ENCODE peak calls at places on chromosomes 16 and 17, in four cellular contexts. N is neural crest cell, M is fibroblast of the aortic adventitia, Y is progenitor cell of endocrine pancreas. T is an unnamed sample.

GRCh38 chr17:42843358-42843934 is 934 bp upstream of the AOC2 start:
- DNase-seq in N (peak), M (peak), Y (no peak), T (peak)

GRCh38 chr16:14180431-14181059 is 109.4 kb downstream of the MRTFB start:
- DNase-seq in N (no peak), M (no peak), Y (no peak), T (no peak)

GRCh38 chr16:84059111-84059510 is 16.5 kb upstream of the SLC38A8 start:
- DNase-seq in N (no peak), M (no peak), Y (no peak), T (no peak)

GRCh38 chr17:42287305-42288077 is 807 bp upstream of the STAT5A start:
- DNase-seq in N (no peak), M (peak), Y (no peak), T (no peak)

GRCh38 chr17:20706752-20707372 is 127.3 kb downstream of the CDRT15L2 start:
- DNase-seq in N (no peak), M (no peak), Y (no peak), T (peak)

GRCh38 chr17:28982191-28982793 is 23.5 kb downstream of the SEZ6 start:
- DNase-seq in N (no peak), M (no peak), Y (no peak), T (no peak)

GRCh38 chr16:85602831-85603755 is 10.0 kb upstream of the GSE1 start:
- DNase-seq in N (no peak), M (no peak), Y (no peak), T (no peak)

GRCh38 chr17:82998637-82999036 is 80.8 kb upstream of the METRNL start:
- DNase-seq in N (no peak), M (no peak), Y (no peak), T (no peak)

GRCh38 chr16:87453326-87453725 is 39.5 kb downstream of the ZCCHC14 start:
- DNase-seq in N (no peak), M (no peak), Y (no peak), T (no peak)

GRCh38 chr16:56859636-56860035 is 5.4 kb upstream of the SLC12A3 start:
- DNase-seq in N (no peak), M (no peak), Y (no peak), T (no peak)

GRCh38 chr17:21029032-21029431 is 13.8 kb downstream of the USP22 start:
- DNase-seq in N (no peak), M (peak), Y (no peak), T (peak)

GRCh38 chr16:9366048-9366969 is 274.9 kb downstream of the HAPSTR1 start:
- DNase-seq in N (no peak), M (no peak), Y (no peak), T (no peak)

GRCh38 chr16:83676056-83676455 is 131.7 kb upstream of the HSBP1 start:
- DNase-seq in N (no peak), M (no peak), Y (no peak), T (no peak)

GRCh38 chr16:14089283-14089823 is 18.2 kb downstream of the MRTFB start:
- DNase-seq in N (no peak), M (no peak), Y (no peak), T (no peak)

GRCh38 chr17:77774182-77774581 is 184.3 kb upstream of the TNRC6C start:
- DNase-seq in N (no peak), M (no peak), Y (no peak), T (no peak)

GRCh38 chr17:40551091-40551873 is 14.0 kb downstream of the CCR7 start:
- DNase-seq in N (no peak), M (peak), Y (no peak), T (peak)

GRCh38 chr16:10949424-10949970 is 5.1 kb downstream of the CLEC16A start:
- DNase-seq in N (no peak), M (peak), Y (no peak), T (peak)

GRCh38 chr17:9402590-9403199 is 172.9 kb downstream of the STX8 start:
- DNase-seq in N (peak), M (peak), Y (no peak), T (peak)

GRCh38 chr17:71760062-71760720 is 360.6 kb upstream of the SOX9 start:
- DNase-seq in N (no peak), M (no peak), Y (no peak), T (peak)

GRCh38 chr17:79840204-79840988 is 1.2 kb upstream of the CBX4 start:
- DNase-seq in N (peak), M (peak), Y (no peak), T (peak)
- TF ChIP-seq CTCF in N (peak), M (no peak), Y (no peak), T (peak)

DNA sequence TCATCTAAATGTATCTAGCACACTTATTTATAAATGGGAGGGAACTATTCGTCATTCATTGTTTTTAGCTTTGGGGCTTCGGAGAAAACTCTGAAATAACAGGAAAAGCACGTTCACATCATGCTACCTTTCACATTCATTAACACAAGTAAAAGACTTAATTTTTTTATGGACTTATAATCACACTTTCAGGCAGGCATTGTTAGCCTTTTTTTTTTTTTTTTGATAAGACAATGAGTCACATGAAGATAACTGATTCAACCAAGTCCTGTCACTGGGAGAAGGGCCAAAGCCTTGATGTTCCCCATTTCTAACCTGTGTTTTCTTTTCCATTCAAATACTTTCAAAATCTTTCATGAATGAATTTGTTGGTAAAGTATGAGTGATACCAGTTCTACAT is 631.3 kb upstream of the CA10 start:
- DNase-seq in N (no peak), M (no peak), Y (no peak), T (no peak)
- TF ChIP-seq CTCF in N (no peak), M (no peak), Y (no peak), T (no peak)

GRCh38 chr17:38917259-38917658 is 8.2 kb upstream of the LASP1NB start:
- DNase-seq in N (no peak), M (no peak), Y (no peak), T (no peak)
- TF ChIP-seq CTCF in N (no peak), M (no peak), Y (no peak), T (no peak)

GRCh38 chr17:57075193-57075592 is 9.9 kb upstream of the AKAP1 start:
- DNase-seq in N (no peak), M (no peak), Y (no peak), T (no peak)
- TF ChIP-seq CTCF in N (no peak), M (no peak), Y (no peak), T (no peak)

DNA sequence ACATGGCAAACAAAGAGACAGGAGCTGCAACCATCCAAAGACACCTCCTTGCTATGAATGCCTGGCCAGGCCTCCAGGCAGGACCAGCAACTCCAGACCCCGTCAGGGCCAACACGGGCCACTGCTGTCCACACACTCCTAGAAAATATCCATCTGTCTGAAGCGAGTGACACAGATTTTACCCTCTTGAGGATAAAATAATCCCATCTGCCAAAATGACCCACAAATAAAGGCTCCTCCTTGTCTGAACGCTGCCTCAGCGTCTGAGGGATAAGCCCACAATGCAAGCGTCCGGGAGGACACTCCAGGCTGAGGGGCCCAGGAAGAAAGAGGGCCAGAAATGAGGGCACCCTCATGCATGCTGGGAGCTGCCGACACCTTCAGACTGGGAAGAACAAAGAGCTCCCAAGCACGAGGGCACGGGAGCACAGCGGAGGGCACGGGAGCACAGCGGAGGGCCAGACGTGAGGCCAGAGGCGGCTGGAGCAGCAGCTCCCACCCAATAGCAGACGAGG is 126.9 kb downstream of the ZNF778 start:
- DNase-seq in N (no peak), M (no peak), Y (no peak), T (no peak)
- TF ChIP-seq CTCF in N (no peak), M (no peak), Y (no peak), T (no peak)

DNA sequence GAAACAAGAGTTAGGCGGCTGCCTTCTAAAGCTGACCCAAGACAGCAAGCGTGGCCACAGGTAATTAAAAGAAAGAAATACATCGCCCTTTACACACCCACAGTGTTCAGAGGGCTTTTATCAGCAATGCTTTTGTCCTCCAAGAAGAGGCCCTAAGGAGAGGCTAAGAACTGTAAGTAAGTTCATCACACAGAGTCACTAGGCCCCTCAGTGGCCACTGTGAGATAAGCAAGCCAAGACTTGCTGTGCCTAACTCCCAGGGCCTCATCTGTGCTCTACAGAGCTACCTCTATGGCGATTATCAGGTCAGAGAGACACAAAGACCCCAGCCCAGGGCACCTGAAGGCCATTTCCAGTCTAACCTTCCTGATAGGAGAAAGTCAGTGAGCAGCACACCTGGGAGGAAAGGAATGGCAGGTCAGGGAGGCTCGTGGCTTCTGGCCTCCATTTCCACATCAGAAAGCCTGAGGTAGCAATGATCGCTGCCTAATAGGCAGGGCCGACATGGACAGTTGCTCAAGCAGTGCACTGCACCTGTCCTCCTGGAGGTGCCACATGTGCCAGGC is 545.2 kb upstream of the CDH11 start:
- DNase-seq in N (no peak), M (peak), Y (no peak), T (peak)
- TF ChIP-seq CTCF in N (peak), M (peak), Y (no peak), T (no peak)

GRCh38 chr16:73217654-73218053 is 169.7 kb upstream of the ZFHX3 start:
- DNase-seq in N (no peak), M (no peak), Y (no peak), T (no peak)
- TF ChIP-seq CTCF in N (peak), M (no peak), Y (peak), T (peak)

GRCh38 chr16:1149101-1149636 is 3.7 kb upstream of the CACNA1H start:
- DNase-seq in N (no peak), M (no peak), Y (no peak), T (no peak)

GRCh38 chr16:1152651-1153259 is at the start of gene CACNA1H:
- DNase-seq in N (peak), M (no peak), Y (peak), T (no peak)

GRCh38 chr16:1151424-1152122 is 1.3 kb upstream of the CACNA1H start:
- DNase-seq in N (no peak), M (no peak), Y (no peak), T (no peak)

GRCh38 chr16:1152123-1152638 is 725 bp upstream of the CACNA1H start:
- DNase-seq in N (peak), M (no peak), Y (no peak), T (no peak)

GRCh38 chr16:1150511-1150982 is 2.4 kb upstream of the CACNA1H start:
- DNase-seq in N (no peak), M (peak), Y (no peak), T (no peak)
- TF ChIP-seq CTCF in N (no peak), M (no peak), Y (no peak), T (no peak)

GRCh38 chr16:67987460-67988160 is 7.3 kb upstream of the DPEP3 start:
- DNase-seq in N (no peak), M (no peak), Y (no peak), T (no peak)
- TF ChIP-seq CTCF in N (no peak), M (no peak), Y (no peak), T (no peak)

GRCh38 chr16:58734459-58734787 is 307 bp upstream of the GOT2 start:
- DNase-seq in N (no peak), M (no peak), Y (no peak), T (no peak)

GRCh38 chr16:58741166-58741565 is 7.0 kb upstream of the GOT2 start:
- DNase-seq in N (no peak), M (no peak), Y (no peak), T (no peak)

GRCh38 chr16:58733671-58734458 is at the start of gene GOT2:
- DNase-seq in N (peak), M (peak), Y (peak), T (peak)

GRCh38 chr16:58733248-58733670 is 857 bp downstream of the GOT2 start:
- DNase-seq in N (no peak), M (peak), Y (no peak), T (peak)

DNA sequence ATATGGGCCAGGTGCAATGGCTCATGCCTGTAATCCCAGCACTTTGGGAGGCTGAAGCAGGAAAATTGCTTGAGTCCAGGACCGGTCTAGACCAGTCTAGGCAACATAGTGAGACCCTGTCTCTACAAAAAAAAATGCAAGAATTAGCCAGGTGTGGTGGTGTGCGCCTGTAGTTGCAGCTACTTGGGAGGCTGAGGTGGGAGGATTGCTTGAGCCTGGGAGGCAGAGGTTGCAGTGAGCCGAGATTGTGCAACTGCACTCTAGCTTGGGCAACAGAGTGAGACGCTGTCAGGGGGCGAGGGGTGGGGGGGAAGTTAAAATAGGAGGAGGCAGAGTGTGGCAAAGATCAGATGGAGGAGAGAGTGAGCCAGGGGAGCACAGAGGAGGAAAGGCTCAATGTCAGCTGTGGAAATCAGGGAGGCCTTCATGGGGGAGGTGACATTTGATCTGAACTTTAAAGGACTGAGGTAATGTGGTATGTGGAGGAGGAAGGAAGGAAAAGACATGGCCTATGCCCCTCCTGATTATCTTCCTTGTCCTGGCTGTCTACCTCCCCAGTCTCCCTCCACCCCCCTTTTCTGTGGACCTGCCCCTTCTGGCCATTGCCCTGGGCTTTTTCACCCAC is 4.7 kb upstream of the GOT2 start:
- DNase-seq in N (no peak), M (no peak), Y (no peak), T (no peak)
- TF ChIP-seq CTCF in N (no peak), M (no peak), Y (no peak), T (no peak)

T was measured in MCF 10A.